ENCODE peak calls at places on chromosome X, in nine cellular contexts. H is heart left ventricle, D is GM10248, M is mucosa of descending colon, K is adrenal gland, Z is choroid plexus epithelial cell, T is fibroblast of lung, Q is progenitor cell of endocrine pancreas, L is cardiac muscle cell. N is an unnamed sample.

GRCh38 chrX:19869195-19869594 is 18.2 kb downstream of the SH3KBP1 start:
- DNase-seq in H (no peak), D (no peak), M (no peak), K (no peak), Z (no peak), T (no peak), Q (no peak), L (no peak), N (no peak)

GRCh38 chrX:716136-716535 is 85.5 kb downstream of the SHOX start:
- DNase-seq in H (no peak), D (no peak), M (no peak), K (no peak), Z (no peak), T (no peak), Q (no peak), L (no peak), N (no peak)

GRCh38 chrX:49879656-49880277 is 483 bp downstream of the USP27X start:
- DNase-seq in H (no peak), D (no peak), M (no peak), K (no peak), Z (peak), T (peak), Q (no peak), L (peak), N (no peak)

GRCh38 chrX:31320740-31321139 is 248.9 kb upstream of the FTHL17 start:
- DNase-seq in H (no peak), D (no peak), M (no peak), K (no peak), Z (no peak), T (no peak), Q (no peak), L (no peak), N (no peak)

GRCh38 chrX:119040432-119040831 is 32.4 kb upstream of the CT47C1 start:
- DNase-seq in H (no peak), D (no peak), M (no peak), K (no peak), Z (no peak), T (peak), Q (no peak), L (no peak), N (no peak)

GRCh38 chrX:40109288-40110008 is 11.7 kb upstream of the BCOR start:
- DNase-seq in H (peak), D (no peak), M (peak), K (peak), Z (peak), T (peak), Q (peak), L (peak), N (peak)

GRCh38 chrX:13076176-13076956 is 31.9 kb upstream of the FAM9C start:
- DNase-seq in H (no peak), D (peak), M (no peak), K (no peak), Z (peak), T (peak), Q (no peak), L (no peak), N (no peak)

GRCh38 chrX:139203681-139204575 is 326.6 kb upstream of the F9 start:
- DNase-seq in H (no peak), D (peak), M (peak), K (no peak), Z (no peak), T (peak), Q (peak), L (peak), N (peak)

GRCh38 chrX:10496345-10496965 is 123.9 kb downstream of the MID1 start:
- DNase-seq in H (no peak), D (no peak), M (no peak), K (no peak), Z (peak), T (peak), Q (no peak), L (peak), N (no peak)

GRCh38 chrX:14865201-14865600 is 7.7 kb downstream of the FANCB start:
- DNase-seq in H (no peak), D (no peak), M (no peak), K (no peak), Z (peak), T (peak), Q (no peak), L (peak), N (no peak)

GRCh38 chrX:56069299-56069941 is 162.7 kb upstream of the KLF8 start:
- DNase-seq in H (no peak), D (no peak), M (no peak), K (no peak), Z (no peak), T (no peak), Q (no peak), L (no peak), N (no peak)

GRCh38 chrX:20513185-20513584 is 246.5 kb upstream of the RPS6KA3 start:
- DNase-seq in H (no peak), D (no peak), M (no peak), K (no peak), Z (no peak), T (peak), Q (no peak), L (no peak), N (no peak)

GRCh38 chrX:41906515-41907165 is 16.7 kb downstream of the CASK start:
- DNase-seq in H (no peak), D (no peak), M (no peak), K (no peak), Z (peak), T (peak), Q (no peak), L (peak), N (no peak)

GRCh38 chrX:4787971-4788370 is 1074.5 kb upstream of the PRKX start:
- DNase-seq in H (no peak), D (no peak), M (no peak), K (no peak), Z (no peak), T (no peak), Q (no peak), L (no peak), N (no peak)

GRCh38 chrX:106976416-106976815 is 23.6 kb downstream of the MORC4 start:
- DNase-seq in H (no peak), D (no peak), M (no peak), K (no peak), Z (no peak), T (no peak), Q (no peak), L (no peak), N (no peak)

GRCh38 chrX:104913348-104913747 is 307.1 kb downstream of the TEX13A start:
- DNase-seq in H (no peak), D (no peak), M (no peak), K (no peak), Z (peak), T (peak), Q (no peak), L (peak), N (no peak)
- TF ChIP-seq CTCF in H (peak), D (no peak), M (no peak), K (no peak), Z (peak), T (peak), Q (peak), L (peak), N (no peak)

GRCh38 chrX:63743596-63743995 is 41.4 kb downstream of the ARHGEF9 start:
- DNase-seq in H (no peak), D (no peak), M (no peak), K (no peak), Z (no peak), T (no peak), Q (no peak), L (no peak), N (no peak)

GRCh38 chrX:63735882-63736281 is 49.1 kb downstream of the ARHGEF9 start:
- DNase-seq in H (no peak), D (no peak), M (no peak), K (no peak), Z (no peak), T (no peak), Q (no peak), L (no peak), N (no peak)

GRCh38 chrX:63738696-63739095 is 46.3 kb downstream of the ARHGEF9 start:
- DNase-seq in H (no peak), D (no peak), M (no peak), K (no peak), Z (no peak), T (no peak), Q (no peak), L (no peak), N (no peak)

GRCh38 chrX:63740382-63740781 is 44.6 kb downstream of the ARHGEF9 start:
- DNase-seq in H (no peak), D (no peak), M (no peak), K (no peak), Z (no peak), T (no peak), Q (no peak), L (no peak), N (no peak)

DNA sequence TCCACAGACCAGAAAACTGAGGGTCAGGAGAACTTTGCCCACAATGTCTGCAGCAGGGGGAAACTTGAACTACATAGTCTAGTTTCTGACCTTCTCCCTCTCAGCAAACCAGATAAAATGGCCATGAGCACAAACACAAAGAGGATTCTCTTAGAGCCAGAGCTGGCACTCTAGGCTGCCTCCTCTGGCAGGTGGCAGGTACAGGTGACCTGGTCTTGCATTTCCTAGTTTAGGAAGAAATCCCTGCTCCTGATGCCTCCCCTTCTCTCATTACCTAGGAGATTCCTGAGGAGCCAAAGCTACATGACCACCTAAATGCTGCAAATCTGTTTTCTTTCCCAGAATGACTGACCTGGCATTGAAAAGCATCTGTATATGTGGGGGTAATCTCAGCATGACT is 45.1 kb downstream of the ARHGEF9 start:
- DNase-seq in H (no peak), D (no peak), M (no peak), K (no peak), Z (no peak), T (no peak), Q (no peak), L (no peak), N (no peak)
- TF ChIP-seq CTCF in H (no peak), D (no peak), M (no peak), K (no peak), Z (no peak), T (no peak), Q (no peak), L (no peak), N (no peak)

DNA sequence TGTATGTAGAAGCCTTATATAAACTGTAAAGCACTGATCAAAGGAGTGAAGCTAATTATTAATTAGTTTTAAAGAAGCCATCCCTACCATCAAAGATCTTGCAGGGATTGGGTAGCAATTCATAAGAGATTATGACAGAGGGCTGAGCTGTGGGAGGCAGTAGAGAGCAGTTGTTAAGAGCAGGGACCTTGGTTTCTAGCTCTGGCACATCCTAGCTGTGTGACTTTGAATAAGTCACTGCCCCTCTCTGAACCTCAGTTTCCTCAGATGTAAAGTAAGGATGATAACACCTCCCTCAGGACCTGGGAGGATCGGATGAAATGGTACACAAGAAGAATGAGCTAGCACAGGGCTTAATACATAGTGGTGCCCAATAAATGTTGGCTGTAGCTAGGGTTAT is 45.4 kb downstream of the APLN start:
- DNase-seq in H (no peak), D (no peak), M (no peak), K (no peak), Z (no peak), T (no peak), Q (no peak), L (no peak), N (no peak)
- TF ChIP-seq CTCF in H (no peak), D (no peak), M (no peak), K (no peak), Z (peak), T (no peak), Q (no peak), L (peak), N (no peak)

DNA sequence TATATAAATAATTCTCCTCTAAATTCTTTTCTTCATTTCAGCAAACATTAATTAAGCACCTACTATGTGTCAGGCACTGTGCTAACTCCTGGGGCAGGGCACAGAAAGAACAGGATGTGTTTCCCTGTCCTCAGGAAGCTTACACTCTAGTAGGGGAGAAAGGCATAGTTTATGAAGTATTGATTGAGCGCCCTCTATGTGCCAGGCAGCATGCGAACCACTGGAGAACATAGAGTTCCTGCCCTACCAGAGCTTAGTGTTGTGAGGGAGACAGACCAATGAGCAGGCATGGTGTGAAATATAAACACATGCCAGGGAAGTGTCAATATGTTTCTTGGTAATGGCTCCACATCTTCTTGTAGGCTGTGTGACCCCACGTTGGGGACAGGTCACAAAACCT is 3.7 kb downstream of the ADGRG4 start:
- DNase-seq in H (no peak), D (no peak), M (no peak), K (no peak), Z (peak), T (no peak), Q (no peak), L (no peak), N (no peak)
- TF ChIP-seq CTCF in H (no peak), D (no peak), M (no peak), K (no peak), Z (peak), T (no peak), Q (no peak), L (no peak), N (no peak)

GRCh38 chrX:154437398-154437752 is 421 bp downstream of the GDI1 start:
- DNase-seq in H (no peak), D (no peak), M (no peak), K (no peak), Z (no peak), T (no peak), Q (no peak), L (no peak), N (no peak)
- TF ChIP-seq CTCF in H (no peak), D (no peak), M (no peak), K (no peak), Z (no peak), T (no peak), Q (no peak), L (no peak), N (no peak)